ENCODE peak calls at places on chromosome 10, in five cellular contexts. F, G, P, W and S are unnamed samples.

GRCh38 chr10:124000792-124001201 is 92.6 kb downstream of the CHST15 start:
- DNase-seq in F (no peak), P (peak; percentile 2), W (no peak), G (no peak), S (no peak)

GRCh38 chr10:48506147-48506917 is 98.5 kb downstream of the ARHGAP22 start:
- DNase-seq in P (no peak), F (peak; percentile 18), G (peak; percentile 26), W (no peak), S (no peak)

GRCh38 chr10:98269435-98269912 is 1.5 kb upstream of the LOXL4 start:
- DNase-seq in F (peak; percentile 59), W (peak; percentile 86), P (peak; percentile 86), G (peak; percentile 91), S (peak; percentile 82)

GRCh38 chr10:26857991-26858706 is 2.6 kb downstream of the ABI1 start:
- DNase-seq in W (no peak), G (no peak), P (no peak), F (no peak), S (no peak)

GRCh38 chr10:59708816-59709471 is 706 bp downstream of the SLC16A9 start:
- DNase-seq in W (peak; percentile 30), P (peak; percentile 6), F (peak; percentile 70), G (no peak), S (peak; percentile 33)

GRCh38 chr10:67662415-67662814 is 33.6 kb downstream of the CTNNA3 start:
- DNase-seq in G (no peak), F (no peak), W (no peak), P (no peak), S (no peak)

GRCh38 chr10:79445217-79445707 is at the start of gene ZCCHC24:
- DNase-seq in F (peak; percentile 56), P (no peak), W (peak; percentile 72), G (peak; percentile 71), S (peak; percentile 90)

GRCh38 chr10:31083765-31084184 is 52.1 kb upstream of the ZNF438 start:
- DNase-seq in P (peak; percentile 51), G (peak; percentile 44), W (peak; percentile 52), F (peak; percentile 50), S (no peak)

GRCh38 chr10:93406367-93407145 is 75.6 kb downstream of the MYOF start:
- DNase-seq in G (no peak), F (no peak), P (no peak), W (no peak), S (no peak)

GRCh38 chr10:36362257-36362656 is 720.2 kb upstream of the FZD8 start:
- DNase-seq in G (no peak), W (no peak), P (no peak), F (no peak), S (no peak)

GRCh38 chr10:24759706-24760105 is 36.0 kb upstream of the ARHGAP21 start:
- DNase-seq in F (no peak), P (no peak), G (no peak), W (no peak), S (no peak)

GRCh38 chr10:108783897-108784296 is 1139.4 kb downstream of the XPNPEP1 start:
- DNase-seq in G (peak; percentile 0), P (no peak), F (peak; percentile 22), W (peak; percentile 5), S (no peak)

GRCh38 chr10:128000660-128001059 is 93.8 kb downstream of the PTPRE start:
- DNase-seq in P (peak; percentile 39), G (peak; percentile 30), W (no peak), F (no peak), S (no peak)

GRCh38 chr10:69202332-69202731 is 17.8 kb upstream of the HKDC1 start:
- DNase-seq in P (no peak), F (no peak), G (no peak), W (no peak), S (no peak)

GRCh38 chr10:86938260-86938659 is 19.2 kb downstream of the MMRN2 start:
- DNase-seq in P (no peak), W (no peak), F (peak; percentile 16), G (no peak), S (no peak)

GRCh38 chr10:8778713-8779112 is 724.2 kb downstream of the GATA3 start:
- DNase-seq in W (no peak), G (peak; percentile 41), P (no peak), F (no peak), S (no peak)

GRCh38 chr10:43217563-43218205 is 49.2 kb downstream of the RASGEF1A start:
- DNase-seq in F (no peak), W (no peak), G (no peak), P (no peak), S (peak; percentile 51)

GRCh38 chr10:91689731-91690168 is 56.9 kb upstream of the PPP1R3C start:
- DNase-seq in G (no peak), W (no peak), P (peak; percentile 27), F (no peak), S (peak; percentile 43)

GRCh38 chr10:43203491-43204393 is 63.1 kb downstream of the RASGEF1A start:
- DNase-seq in P (no peak), F (peak; percentile 32), G (peak; percentile 81), W (peak; percentile 46), S (peak; percentile 88)

GRCh38 chr10:8369666-8370065 is 315.2 kb downstream of the GATA3 start:
- DNase-seq in G (peak; percentile 7), W (no peak), P (peak; percentile 40), F (no peak), S (no peak)

GRCh38 chr10:114590983-114591382 is 67.1 kb downstream of the ABLIM1 start:
- DNase-seq in P (no peak), F (no peak), G (no peak), W (no peak), S (no peak)

GRCh38 chr10:61896854-61897661 is 4.4 kb upstream of the ARID5B start:
- DNase-seq in F (peak; percentile 72), P (peak; percentile 69), G (no peak), W (peak; percentile 86), S (peak; percentile 85)

GRCh38 chr10:61898435-61898778 is 3.1 kb upstream of the ARID5B start:
- DNase-seq in W (no peak), G (no peak), F (no peak), P (no peak), S (no peak)

GRCh38 chr10:61899045-61899444 is 2.5 kb upstream of the ARID5B start:
- DNase-seq in G (no peak), P (no peak), W (no peak), F (no peak), S (no peak)

GRCh38 chr10:61899663-61899996 is 1.9 kb upstream of the ARID5B start:
- DNase-seq in W (no peak), P (no peak), F (no peak), G (no peak), S (no peak)

DNA sequence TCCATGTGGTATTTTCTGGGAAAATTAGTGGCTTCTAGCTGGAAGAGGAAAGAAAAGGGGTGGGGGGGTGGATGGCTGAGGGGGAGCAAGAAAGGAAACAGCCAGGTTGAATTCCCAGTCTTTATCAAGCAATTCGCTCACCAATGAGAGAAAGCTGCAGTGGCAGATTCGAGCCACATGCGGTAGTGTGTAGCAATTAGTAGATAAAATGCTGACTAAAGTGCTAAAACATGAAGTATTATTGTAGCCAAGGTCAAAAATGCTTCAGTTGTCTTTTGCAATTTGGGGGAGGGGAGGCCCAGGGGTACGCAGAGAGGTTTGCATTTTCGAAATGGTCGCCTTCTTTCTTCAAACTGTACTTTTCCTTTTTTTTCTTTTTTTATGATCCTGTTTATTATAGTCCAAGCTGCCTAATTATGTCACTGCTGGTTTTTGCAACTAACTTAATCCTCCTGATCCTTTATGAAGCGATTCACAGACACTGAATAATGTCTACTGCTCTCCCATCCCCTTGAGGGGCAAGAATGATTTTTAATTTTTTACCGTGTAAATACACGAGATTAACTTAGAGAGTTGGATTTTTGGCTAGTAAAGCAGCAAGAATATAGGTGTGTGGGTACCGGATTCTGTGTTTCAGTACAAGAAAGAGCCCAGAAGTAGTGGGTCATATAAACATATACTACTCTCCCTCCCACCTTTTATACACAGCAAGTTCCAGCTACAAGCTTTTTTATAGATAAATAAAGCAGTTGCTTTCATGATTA is 3.6 kb upstream of the ARID5B start:
- DNase-seq in G (no peak), W (peak; percentile 82), F (peak; percentile 46), P (peak; percentile 38), S (no peak)
- TF ChIP-seq CTCF in G (no peak), W (peak; percentile 67), F (no peak), P (peak; percentile 43), S (peak; percentile 27)

GRCh38 chr10:14603539-14604102 is 171.1 kb downstream of the FAM107B start:
- DNase-seq in G (no peak), P (no peak), F (peak; percentile 30), W (no peak), S (peak; percentile 87)

GRCh38 chr10:14601872-14602725 is 172.6 kb downstream of the FAM107B start:
- DNase-seq in G (peak; percentile 77), F (no peak), P (no peak), W (peak; percentile 70), S (no peak)

GRCh38 chr10:14602807-14603538 is 171.7 kb downstream of the FAM107B start:
- DNase-seq in F (no peak), P (no peak), G (no peak), W (no peak), S (no peak)

GRCh38 chr10:14598809-14599764 is 175.6 kb downstream of the FAM107B start:
- DNase-seq in P (no peak), W (no peak), G (no peak), F (no peak), S (no peak)

GRCh38 chr10:14600065-14600464 is 174.6 kb downstream of the FAM107B start:
- DNase-seq in W (no peak), F (no peak), P (no peak), G (no peak), S (no peak)
- H3K4me1 ChIP-seq in W (peaks cover 37% of the 10 kb centered on the region), F (no peaks in the 10 kb centered on the region), P (peaks cover 24% of the 10 kb centered on the region), G (peaks cover 44% of the 10 kb centered on the region), S (peaks cover 3% of the 10 kb centered on the region)

GRCh38 chr10:72375173-72375572 is 20.5 kb upstream of the DNAJB12 start:
- DNase-seq in W (no peak), P (no peak), G (no peak), F (no peak), S (no peak)
- TF ChIP-seq CTCF in W (no peak), P (no peak), G (no peak), F (no peak), S (no peak)

GRCh38 chr10:22625511-22626288 is 88.7 kb downstream of the PIP4K2A start:
- DNase-seq in G (no peak), F (no peak), P (no peak), W (no peak), S (no peak)

GRCh38 chr10:22629126-22629525 is 85.3 kb downstream of the PIP4K2A start:
- DNase-seq in G (no peak), W (no peak), P (no peak), F (no peak), S (no peak)

GRCh38 chr10:22624289-22624738 is 90.1 kb downstream of the PIP4K2A start:
- DNase-seq in G (no peak), F (no peak), W (no peak), P (no peak), S (no peak)

GRCh38 chr10:22628309-22628708 is 86.1 kb downstream of the PIP4K2A start:
- DNase-seq in P (no peak), G (no peak), F (no peak), W (no peak), S (no peak)

DNA sequence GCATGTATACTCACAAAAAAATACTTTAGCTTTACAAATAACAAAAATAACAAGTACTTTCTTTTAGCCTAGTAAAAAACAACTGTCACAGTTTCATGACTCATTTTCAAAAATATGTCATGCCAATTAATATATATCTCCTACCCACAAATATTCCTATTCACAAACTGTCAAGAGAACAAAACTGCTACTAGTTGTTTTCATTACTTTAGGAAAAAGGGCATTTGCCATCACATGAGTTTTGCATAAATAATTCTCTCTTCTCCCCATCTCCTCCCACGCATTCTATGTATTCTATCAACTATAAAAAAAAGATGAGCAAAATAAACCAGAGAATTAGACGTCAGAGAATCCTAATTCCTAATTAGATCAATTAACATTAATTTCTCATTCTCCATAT is 87.6 kb downstream of the PIP4K2A start:
- DNase-seq in P (no peak), G (no peak), W (no peak), F (no peak), S (no peak)
- H3K4me1 ChIP-seq in P (peaks cover 40% of the 10 kb centered on the region), G (peaks cover 27% of the 10 kb centered on the region), W (peaks cover 50% of the 10 kb centered on the region), F (no peaks in the 10 kb centered on the region), S (peaks cover 26% of the 10 kb centered on the region)